ENCODE peak calls at places on chromosomes 7 and 10, in seven cellular contexts. Z, B, O, T, W, R and Q are unnamed samples.

GRCh38 chr7:70595741-70596574 is 536.0 kb upstream of the GALNT17 start:
- DNase-seq in W (no peak), Z (no peak), T (no peak), R (no peak), O (no peak), B (no peak), Q (no peak)

GRCh38 chr7:40944981-40945585 is 757.8 kb downstream of the INHBA start:
- DNase-seq in B (no peak), R (no peak), O (no peak), Z (no peak), T (no peak), W (no peak), Q (no peak)

GRCh38 chr10:75803816-75804576 is 372.6 kb downstream of the LRMDA start:
- DNase-seq in R (no peak), B (no peak), T (peak), O (no peak), Z (peak), W (no peak), Q (no peak)

GRCh38 chr10:17348111-17349008 is 106.0 kb downstream of the ST8SIA6 start:
- DNase-seq in B (no peak), T (peak), W (no peak), R (peak), Z (peak), O (peak), Q (no peak)

GRCh38 chr7:64541438-64542359 is 21.2 kb downstream of the ZNF680 start:
- DNase-seq in B (no peak), W (no peak), O (peak), R (peak), Z (no peak), T (no peak), Q (no peak)

GRCh38 chr7:389911-390601 is 100.1 kb downstream of the FOXL3 start:
- DNase-seq in R (no peak), O (no peak), T (no peak), W (no peak), Z (no peak), B (no peak), Q (no peak)

GRCh38 chr10:6737080-6737641 is 157.1 kb upstream of the PRKCQ start:
- DNase-seq in Z (no peak), R (peak), W (no peak), O (peak), T (no peak), B (no peak), Q (no peak)

GRCh38 chr7:54722026-54722425 is 37.0 kb downstream of the SEC61G start:
- DNase-seq in Z (no peak), O (no peak), R (no peak), B (no peak), W (no peak), T (no peak), Q (no peak)

GRCh38 chr7:28807396-28807994 is 150.6 kb downstream of the TRIL start:
- DNase-seq in B (no peak), O (peak), W (no peak), R (peak), Z (no peak), T (no peak), Q (no peak)

GRCh38 chr10:130242483-130242882 is 106.3 kb downstream of the GLRX3 start:
- DNase-seq in Z (no peak), B (no peak), T (no peak), W (no peak), R (no peak), O (no peak), Q (no peak)

GRCh38 chr10:44382131-44382858 is 2.6 kb downstream of the CXCL12 start:
- DNase-seq in T (no peak), R (no peak), W (no peak), O (no peak), Z (no peak), B (no peak), Q (no peak)

GRCh38 chr7:922334-923107 is 32.0 kb downstream of the ADAP1 start:
- DNase-seq in O (no peak), T (no peak), Z (peak), R (no peak), B (no peak), W (no peak), Q (no peak)

GRCh38 chr7:158097511-158098124 is 490.0 kb downstream of the PTPRN2 start:
- DNase-seq in R (no peak), O (no peak), T (peak), Z (no peak), W (no peak), B (no peak), Q (no peak)

GRCh38 chr7:108384721-108385483 is 71.3 kb downstream of the NRCAM start:
- DNase-seq in B (no peak), R (no peak), T (no peak), Z (no peak), O (no peak), W (no peak), Q (no peak)

GRCh38 chr7:132065193-132065972 is 509.0 kb upstream of the PODXL start:
- DNase-seq in W (peak), O (peak), R (peak), T (peak), Z (no peak), B (no peak), Q (no peak)

GRCh38 chr10:63068246-63068645 is 64.9 kb upstream of the NRBF2 start:
- DNase-seq in B (no peak), Z (no peak), O (no peak), R (no peak), T (no peak), W (no peak), Q (no peak)

GRCh38 chr10:47358457-47358856 is 10.3 kb downstream of the RBP3 start:
- DNase-seq in T (no peak), Z (no peak), R (no peak), B (no peak), W (no peak), O (no peak), Q (no peak)

DNA sequence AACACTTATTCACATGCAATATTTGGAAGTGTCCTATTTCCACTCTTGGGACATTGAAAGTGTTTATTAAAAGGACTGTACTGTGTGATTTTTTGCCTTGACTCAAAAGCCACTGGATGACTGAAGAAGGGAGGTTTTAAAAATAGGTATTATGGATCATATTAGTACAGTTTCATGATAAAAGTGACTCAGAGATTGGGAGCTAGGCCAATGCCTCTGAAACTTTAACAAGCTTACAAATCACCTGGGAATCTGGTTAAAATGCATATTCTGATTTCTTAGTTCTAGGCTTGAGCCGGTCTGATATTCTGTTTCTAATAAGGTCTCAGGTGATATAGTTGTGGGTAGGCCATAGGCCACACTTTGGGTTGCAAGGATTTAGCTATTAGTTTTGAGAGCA is 191.2 kb downstream of the PLXDC2 start:
- DNase-seq in T (no peak), R (peak), B (no peak), O (peak), Z (no peak), W (no peak), Q (no peak)
- H3K27ac ChIP-seq in T (no peak), R (no peak), B (no peak), O (no peak), Z (no peak), W (peak), Q (no peak)

GRCh38 chr10:21528452-21529235 is 3.2 kb upstream of the SKIDA1 start:
- DNase-seq in O (no peak), W (no peak), R (peak), T (no peak), B (no peak), Z (no peak), Q (no peak)
- H3K27ac ChIP-seq in O (peak), W (peak), R (peak), T (peak), B (peak), Z (peak), Q (no peak)

DNA sequence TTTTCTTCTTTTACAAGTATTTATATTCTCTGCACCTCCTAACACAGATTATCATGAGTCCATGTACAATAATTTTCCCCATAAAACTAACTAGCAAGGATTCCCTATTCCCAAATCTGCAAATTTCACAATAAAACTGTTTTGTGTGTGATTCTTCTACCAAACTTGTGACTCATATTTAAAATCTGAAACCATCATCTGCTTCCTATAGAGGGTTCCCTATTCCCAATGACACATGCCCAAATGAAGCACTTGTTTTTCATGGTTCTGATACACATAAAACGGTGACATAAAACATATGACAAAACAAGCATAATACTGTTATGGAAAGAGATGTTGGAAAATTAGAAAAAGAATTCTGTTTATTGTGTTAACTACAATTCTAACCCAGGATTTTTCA is 657.6 kb downstream of the PARD3 start:
- DNase-seq in B (no peak), T (no peak), O (no peak), Z (no peak), R (no peak), W (no peak), Q (no peak)
- H3K27ac ChIP-seq in B (no peak), T (no peak), O (no peak), Z (no peak), R (no peak), W (no peak), Q (no peak)

DNA sequence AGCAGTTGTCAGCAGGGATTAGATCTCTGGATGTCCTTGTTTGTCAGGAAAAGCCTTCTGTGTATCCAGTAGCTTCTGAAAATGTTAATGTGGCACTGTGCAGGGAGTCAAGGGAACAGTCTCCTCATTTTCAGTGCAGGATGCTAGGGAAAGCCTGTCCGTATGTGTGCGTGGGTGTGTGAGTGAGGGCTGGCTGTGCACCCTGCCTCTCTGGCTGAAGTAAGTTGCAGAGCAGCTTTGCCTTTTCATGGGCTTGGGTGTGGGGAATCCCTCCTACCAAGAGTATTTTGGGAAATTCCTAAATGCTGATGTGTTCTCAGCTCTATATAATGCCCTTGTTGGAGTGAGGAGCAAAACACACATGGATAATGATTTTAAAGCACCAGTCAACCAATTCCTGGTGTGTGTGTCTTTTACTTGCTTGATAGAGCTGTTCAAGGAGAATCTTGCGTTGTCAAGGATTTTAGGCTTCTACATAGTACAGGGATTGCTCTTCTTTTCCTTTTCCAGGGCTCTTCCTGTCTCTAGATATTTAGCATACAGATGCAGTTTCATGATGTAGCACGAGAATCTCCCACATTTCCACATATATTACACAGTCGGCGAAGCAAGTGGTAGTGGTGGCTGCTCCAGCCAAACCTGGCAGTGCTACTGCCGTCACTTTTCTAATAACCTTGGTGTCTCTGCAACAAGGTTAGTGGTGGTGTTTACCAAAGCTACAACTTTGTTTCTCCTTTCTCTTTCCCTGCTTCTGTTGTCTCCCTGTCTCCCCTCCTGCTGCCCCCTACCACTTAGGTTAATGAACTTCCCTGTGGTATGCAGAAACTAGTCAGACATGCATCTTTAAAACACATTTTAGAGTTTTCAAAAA is 92.8 kb downstream of the MCU start:
- DNase-seq in W (no peak), R (peak), B (no peak), Z (no peak), O (peak), T (no peak), Q (no peak)
- H3K27ac ChIP-seq in W (no peak), R (no peak), B (no peak), Z (peak), O (no peak), T (no peak), Q (no peak)